ENCODE peak calls at places on chromosomes 6 and 20, in five cellular contexts. Y is breast epithelium, W is ELF-1, N is GM04504, U is endothelial cell. L is an unnamed sample.

GRCh38 chr20:39990692-39991091 is 698.3 kb downstream of the MAFB start:
- DNase-seq in Y (no peak), W (no peak), N (no peak), U (no peak), L (no peak)

GRCh38 chr6:119110601-119111548 is 32.4 kb upstream of the FAM184A start:
- DNase-seq in Y (no peak), W (peak), N (no peak), U (peak), L (no peak)

GRCh38 chr6:168131464-168132415 is 52.7 kb upstream of the FRMD1 start:
- DNase-seq in Y (no peak), W (peak), N (no peak), U (peak), L (no peak)

GRCh38 chr20:7285918-7286556 is 518.6 kb downstream of the BMP2 start:
- DNase-seq in Y (peak), W (peak), N (peak), U (peak), L (peak)

GRCh38 chr20:39756828-39757227 is 794.7 kb downstream of the DHX35 start:
- DNase-seq in Y (no peak), W (no peak), N (no peak), U (no peak), L (no peak)

GRCh38 chr6:31031095-31031494 is 20.8 kb downstream of the MUC22 start:
- DNase-seq in Y (no peak), W (no peak), N (no peak), U (no peak), L (no peak)

GRCh38 chr6:51569594-51569993 is 517.8 kb downstream of the PKHD1 start:
- DNase-seq in Y (no peak), W (no peak), N (no peak), U (no peak), L (no peak)

GRCh38 chr6:37373822-37374514 is 20.2 kb downstream of the RNF8 start:
- DNase-seq in Y (no peak), W (no peak), N (no peak), U (no peak), L (no peak)